ENCODE peak calls at places on chromosomes 6 and 20, in six cellular contexts. G is IMR-90, Z is H9, U is mesenchymal stem cell, N is H1, V is neuronal stem cell. P is an unnamed sample.

GRCh38 chr6:117976030-117976651 is 69.1 kb downstream of the SLC35F1 start:
- DNase-seq in G (peak; percentile 44), U (peak; percentile 43), Z (no peak), N (no peak), V (peak; percentile 54), P (peak; percentile 78)

GRCh38 chr20:37989601-37990001 is 43.7 kb downstream of the TTI1 start:
- DNase-seq in Z (no peak), V (no peak), N (no peak), G (no peak), U (peak; percentile 43), P (no peak)

GRCh38 chr6:25649611-25650010 is 2.4 kb upstream of the SCGN start:
- DNase-seq in U (no peak), V (no peak), N (no peak), G (no peak), Z (no peak), P (no peak)

GRCh38 chr6:31901415-31901952 is 402 bp downstream of the ZBTB12 start:
- DNase-seq in N (peak; percentile 68), V (peak; percentile 24), U (peak; percentile 55), G (peak; percentile 41), Z (no peak), P (no peak)

GRCh38 chr6:21741221-21742109 is 147.9 kb downstream of the SOX4 start:
- DNase-seq in U (peak; percentile 26), G (peak; percentile 43), V (no peak), Z (no peak), N (no peak), P (no peak)

GRCh38 chr6:89597372-89597771 is 41.2 kb downstream of the LYRM2 start:
- DNase-seq in G (no peak), U (no peak), V (no peak), N (no peak), Z (no peak), P (no peak)

GRCh38 chr6:42428326-42429041 is 23.2 kb downstream of the TRERF1 start:
- DNase-seq in G (peak; percentile 21), U (no peak), V (no peak), N (peak; percentile 43), Z (no peak), P (no peak)

GRCh38 chr6:12403946-12404647 is 113.9 kb downstream of the EDN1 start:
- DNase-seq in G (peak; percentile 31), N (no peak), U (peak; percentile 4), V (no peak), Z (no peak), P (no peak)

GRCh38 chr20:62876441-62876825 is 14.8 kb upstream of the TCFL5 start:
- DNase-seq in V (no peak), G (no peak), Z (no peak), U (no peak), N (no peak), P (no peak)

GRCh38 chr20:47487175-47487917 is 14.3 kb upstream of the NCOA3 start:
- DNase-seq in Z (no peak), U (peak; percentile 14), N (no peak), V (no peak), G (peak; percentile 25), P (peak; percentile 32)

GRCh38 chr6:17393335-17394191 is at the start of gene CAP2:
- DNase-seq in V (peak; percentile 75), U (peak; percentile 75), Z (peak; percentile 86), G (peak; percentile 59), N (peak; percentile 83), P (peak; percentile 58)
- H4K8ac ChIP-seq in V (no peak within 1 kb of the TSS), U (peak within 1 kb of the TSS; percentile 69), Z (no peak within 1 kb of the TSS), G (peak within 1 kb of the TSS; percentile 85), N (peak within 1 kb of the TSS; percentile 59), P (peak within 1 kb of the TSS; percentile 92)

GRCh38 chr6:34233867-34234266 is 2.8 kb upstream of the HMGA1 start:
- DNase-seq in N (no peak), U (no peak), G (no peak), V (no peak), Z (no peak), P (no peak)

GRCh38 chr6:34235605-34236422 is 859 bp upstream of the HMGA1 start:
- DNase-seq in V (peak; percentile 67), N (peak; percentile 90), G (peak; percentile 92), U (peak; percentile 89), Z (no peak), P (peak; percentile 92)

GRCh38 chr6:34232901-34233300 is 3.8 kb upstream of the HMGA1 start:
- DNase-seq in Z (no peak), V (no peak), G (peak; percentile 40), N (no peak), U (no peak), P (no peak)

GRCh38 chr6:34236423-34237315 is at the start of gene HMGA1:
- DNase-seq in N (peak; percentile 84), Z (peak; percentile 83), G (peak; percentile 86), V (peak; percentile 91), U (peak; percentile 91), P (peak; percentile 88)

GRCh38 chr6:34234667-34235604 is 1.7 kb upstream of the HMGA1 start:
- DNase-seq in U (no peak), Z (peak; percentile 96), N (peak; percentile 90), V (peak; percentile 94), G (no peak), P (peak; percentile 47)
- H2BK120ac ChIP-seq in U (peak overlapping the region; percentile 95), Z (peak overlapping the region; percentile 70), N (peak overlapping the region; percentile 86), V (peak overlapping the region; percentile 89), G (peak overlapping the region; percentile 9), P (peak overlapping the region; percentile 99)

GRCh38 chr6:51983564-51983963 is 103.8 kb downstream of the PKHD1 start:
- DNase-seq in N (no peak), V (no peak), U (no peak), G (no peak), Z (no peak), P (no peak)
- H4K8ac ChIP-seq in N (no peak overlapping the region), V (no peak overlapping the region), U (no peak overlapping the region), G (no peak overlapping the region), Z (no peak overlapping the region), P (no peak overlapping the region)

DNA sequence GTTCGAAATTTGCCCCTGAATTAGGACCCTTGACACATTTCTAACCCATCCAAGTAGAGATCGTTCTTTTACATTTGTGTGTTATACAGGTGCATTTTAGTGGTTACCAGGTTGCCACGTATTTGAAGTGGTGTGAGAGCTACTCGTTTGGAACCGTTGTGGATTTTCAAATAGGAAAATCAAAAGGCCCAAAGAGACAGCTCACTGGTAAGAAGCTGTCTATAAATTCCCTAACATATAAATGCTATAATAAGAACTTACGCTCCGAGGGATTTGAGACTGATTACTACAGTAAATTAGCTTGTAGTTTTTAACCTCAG is 1.6 kb upstream of the REV3L start:
- DNase-seq in Z (no peak), U (peak; percentile 30), V (no peak), N (no peak), G (peak; percentile 11), P (no peak)
- H2BK120ac ChIP-seq in Z (no peak overlapping the region), U (no peak overlapping the region), V (no peak overlapping the region), N (peak overlapping the region; percentile 67), G (peak overlapping the region; percentile 94), P (peak overlapping the region; percentile 68)

GRCh38 chr20:3889489-3890409 is 562 bp downstream of the PANK2 start:
- DNase-seq in N (peak; percentile 53), V (no peak), G (no peak), Z (no peak), U (peak; percentile 37), P (no peak)
- H4K8ac ChIP-seq in N (peak overlapping the region; percentile 96), V (peak overlapping the region; percentile 95), G (peak overlapping the region; percentile 54), Z (no peak overlapping the region), U (peak overlapping the region; percentile 97), P (peak overlapping the region; percentile 94)

GRCh38 chr20:8809107-8809953 is 259.6 kb upstream of the PLCB4 start:
- DNase-seq in V (no peak), N (no peak), U (no peak), G (no peak), Z (no peak), P (no peak)
- H2BK120ac ChIP-seq in V (no peak overlapping the region), N (no peak overlapping the region), U (no peak overlapping the region), G (no peak overlapping the region), Z (no peak overlapping the region), P (no peak overlapping the region)

GRCh38 chr6:121806116-121806515 is 370.7 kb downstream of the GJA1 start:
- DNase-seq in N (no peak), U (no peak), Z (no peak), G (no peak), V (no peak), P (no peak)

GRCh38 chr6:121811106-121811505 is 375.7 kb downstream of the GJA1 start:
- DNase-seq in Z (no peak), U (no peak), G (no peak), V (peak; percentile 44), N (no peak), P (no peak)

GRCh38 chr6:121810346-121811032 is 375.0 kb downstream of the GJA1 start:
- DNase-seq in V (no peak), G (no peak), N (no peak), Z (no peak), U (no peak), P (no peak)

GRCh38 chr6:121809211-121809610 is 373.8 kb downstream of the GJA1 start:
- DNase-seq in V (no peak), U (no peak), Z (no peak), N (no peak), G (no peak), P (no peak)
- H4K8ac ChIP-seq in V (no peak overlapping the region), U (peak overlapping the region; percentile 54), Z (no peak overlapping the region), N (no peak overlapping the region), G (peak overlapping the region; percentile 63), P (no peak overlapping the region)

P was measured in trophoblast cell.